ENCODE peak calls at places on chromosomes 6 and 20, in six cellular contexts. Z, G, Q, V, X and U are unnamed samples.

GRCh38 chr20:29079769-29080690 is 2177.4 kb upstream of the DEFB115 start:
- DNase-seq in Z (no peak), G (no peak), Q (no peak), V (peak; percentile 30), X (no peak), U (peak; percentile 53)

GRCh38 chr20:47222728-47223127 is 133.8 kb downstream of the ZMYND8 start:
- DNase-seq in Z (no peak), G (no peak), Q (no peak), V (no peak), X (no peak), U (no peak)

GRCh38 chr6:10451828-10452509 is 37.1 kb upstream of the TFAP2A start:
- DNase-seq in Z (no peak), G (no peak), Q (no peak), V (no peak), X (peak; percentile 59), U (peak; percentile 82)

GRCh38 chr20:31608256-31608980 is 3.3 kb downstream of the ID1 start:
- DNase-seq in Z (no peak), G (no peak), Q (peak; percentile 92), V (no peak), X (no peak), U (peak; percentile 99)

GRCh38 chr6:21053612-21054011 is 519.4 kb downstream of the CDKAL1 start:
- DNase-seq in Z (no peak), G (no peak), Q (no peak), V (no peak), X (no peak), U (no peak)

GRCh38 chr6:36110053-36110452 is 20.3 kb upstream of the MAPK13 start:
- DNase-seq in Z (no peak), G (no peak), Q (no peak), V (no peak), X (no peak), U (no peak)

GRCh38 chr6:159174263-159174974 is 5.2 kb downstream of the FNDC1 start:
- DNase-seq in Z (peak; percentile 23), G (peak; percentile 41), Q (peak; percentile 66), V (peak; percentile 17), X (peak; percentile 69), U (peak; percentile 88)

GRCh38 chr6:156515242-156515641 is 261.9 kb upstream of the ARID1B start:
- DNase-seq in Z (no peak), G (no peak), Q (no peak), V (no peak), X (no peak), U (no peak)

GRCh38 chr6:68738039-68738438 is 103.0 kb downstream of the ADGRB3 start:
- DNase-seq in Z (no peak), G (no peak), Q (no peak), V (no peak), X (no peak), U (no peak)

GRCh38 chr20:775679-776135 is 7.4 kb upstream of the SLC52A3 start:
- DNase-seq in Z (no peak), G (no peak), Q (peak; percentile 91), V (no peak), X (no peak), U (peak; percentile 70)

GRCh38 chr20:25353754-25354705 is 36.6 kb downstream of the ABHD12 start:
- DNase-seq in Z (no peak), G (no peak), Q (no peak), V (no peak), X (no peak), U (no peak)

GRCh38 chr20:38779247-38780097 is 26.0 kb upstream of the PPP1R16B start:
- DNase-seq in Z (no peak), G (no peak), Q (no peak), V (no peak), X (no peak), U (peak; percentile 97)

GRCh38 chr6:164108869-164109769 is 694.6 kb downstream of the QKI start:
- DNase-seq in Z (peak; percentile 17), G (no peak), Q (no peak), V (no peak), X (no peak), U (no peak)

GRCh38 chr20:10453241-10453640 is 18.1 kb downstream of the SLX4IP start:
- DNase-seq in Z (no peak), G (peak; percentile 17), Q (peak; percentile 35), V (peak; percentile 7), X (no peak), U (no peak)

GRCh38 chr6:46983007-46983411 is 59.1 kb downstream of the ADGRF1 start:
- DNase-seq in Z (no peak), G (no peak), Q (no peak), V (no peak), X (peak; percentile 35), U (peak; percentile 81)

GRCh38 chr6:135319819-135320218 is 138.7 kb downstream of the MYB start:
- DNase-seq in Z (no peak), G (no peak), Q (no peak), V (no peak), X (no peak), U (no peak)

GRCh38 chr20:51481311-51481997 is 61.1 kb downstream of the NFATC2 start:
- DNase-seq in Z (no peak), G (peak; percentile 48), Q (no peak), V (peak; percentile 66), X (no peak), U (no peak)

GRCh38 chr6:158642097-158642601 is 2.4 kb downstream of the DYNLT1 start:
- DNase-seq in Z (no peak), G (no peak), Q (no peak), V (no peak), X (peak; percentile 43), U (peak; percentile 53)

GRCh38 chr6:19268117-19268516 is 569.1 kb upstream of the ID4 start:
- DNase-seq in Z (no peak), G (no peak), Q (no peak), V (no peak), X (no peak), U (no peak)

GRCh38 chr6:165821754-165822153 is 158.7 kb upstream of the PDE10A start:
- DNase-seq in Z (no peak), G (no peak), Q (no peak), V (no peak), X (no peak), U (peak; percentile 72)

GRCh38 chr20:58545565-58546195 is 30.5 kb upstream of the APCDD1L start:
- DNase-seq in Z (no peak), G (no peak), Q (no peak), V (no peak), X (no peak), U (no peak)

GRCh38 chr6:33688006-33688405 is 23.5 kb downstream of the UQCC2 start:
- DNase-seq in Z (no peak), G (no peak), Q (no peak), V (no peak), X (no peak), U (no peak)

GRCh38 chr6:126628125-126628524 is 288.2 kb downstream of the CENPW start:
- DNase-seq in Z (no peak), G (no peak), Q (no peak), V (no peak), X (no peak), U (no peak)

GRCh38 chr20:5722927-5723326 is 27.3 kb upstream of the SHLD1 start:
- DNase-seq in Z (no peak), G (no peak), Q (no peak), V (peak; percentile 34), X (no peak), U (no peak)

GRCh38 chr20:5569021-5569420 is 181.2 kb upstream of the SHLD1 start:
- DNase-seq in Z (peak; percentile 16), G (no peak), Q (peak; percentile 42), V (peak; percentile 22), X (peak; percentile 23), U (no peak)

GRCh38 chr6:100464162-100464851 is 414 bp downstream of the SIM1 start:
- DNase-seq in Z (no peak), G (no peak), Q (no peak), V (no peak), X (no peak), U (peak; percentile 57)

GRCh38 chr6:30100585-30101422 is 12.1 kb downstream of the TRIM31 start:
- DNase-seq in Z (no peak), G (no peak), Q (peak; percentile 85), V (no peak), X (no peak), U (peak; percentile 70)

GRCh38 chr20:50309764-50310672 is 119.4 kb downstream of the CEBPB start:
- DNase-seq in Z (no peak), G (no peak), Q (no peak), V (no peak), X (no peak), U (no peak)

GRCh38 chr6:140462495-140463311 is 1088.3 kb upstream of the CITED2 start:
- DNase-seq in Z (no peak), G (no peak), Q (peak; percentile 8), V (no peak), X (peak; percentile 61), U (peak; percentile 60)

GRCh38 chr20:38889792-38890496 is 36.3 kb upstream of the FAM83D start:
- DNase-seq in Z (peak; percentile 94), G (no peak), Q (no peak), V (no peak), X (no peak), U (no peak)

GRCh38 chr6:14454467-14454763 is 336.8 kb downstream of the CD83 start:
- DNase-seq in Z (no peak), G (peak; percentile 5), Q (peak; percentile 76), V (peak; percentile 4), X (no peak), U (no peak)

GRCh38 chr6:3484240-3484639 is 27.4 kb upstream of the SLC22A23 start:
- DNase-seq in Z (no peak), G (no peak), Q (no peak), V (no peak), X (peak; percentile 14), U (peak; percentile 84)